ENCODE peak calls at places on chromosomes 2 and 18, in four cellular contexts. One of them, this sample, is unnamed.

GRCh38 chr2:47512581-47513083 is 109.7 kb downstream of the MSH2 start:
- DNase-seq in A549: no peak
- DNase-seq in K562: peak
- DNase-seq in WTC11: no peak
- DNase-seq in this sample: peak

GRCh38 chr2:12116228-12116750 is 369.9 kb downstream of the LPIN1 start:
- DNase-seq in A549: no peak
- DNase-seq in K562: no peak
- DNase-seq in WTC11: no peak
- DNase-seq in this sample: no peak

GRCh38 chr18:73752546-73752945 is 395.1 kb downstream of the FBXO15 start:
- DNase-seq in A549: no peak
- DNase-seq in K562: no peak
- DNase-seq in WTC11: no peak
- DNase-seq in this sample: no peak

GRCh38 chr2:58131191-58132011 is 84.8 kb downstream of the VRK2 start:
- DNase-seq in A549: no peak
- DNase-seq in K562: no peak
- DNase-seq in WTC11: no peak
- DNase-seq in this sample: peak

GRCh38 chr2:54557601-54558187 is 101.6 kb downstream of the SPTBN1 start:
- DNase-seq in A549: peak
- DNase-seq in K562: peak
- DNase-seq in WTC11: peak
- DNase-seq in this sample: peak

GRCh38 chr2:183224933-183225332 is 100.7 kb downstream of the NUP35 start:
- DNase-seq in A549: no peak
- DNase-seq in K562: no peak
- DNase-seq in WTC11: no peak
- DNase-seq in this sample: no peak

GRCh38 chr2:41836944-41837343 is 210.9 kb upstream of the PKDCC start:
- DNase-seq in A549: no peak
- DNase-seq in K562: peak
- DNase-seq in WTC11: peak
- DNase-seq in this sample: no peak

GRCh38 chr2:29487967-29488550 is 372.8 kb downstream of the CLIP4 start:
- DNase-seq in A549: no peak
- DNase-seq in K562: no peak
- DNase-seq in WTC11: no peak
- DNase-seq in this sample: no peak

GRCh38 chr2:74708296-74708695 is 54.2 kb downstream of the SEMA4F start:
- DNase-seq in A549: no peak
- DNase-seq in K562: no peak
- DNase-seq in WTC11: no peak
- DNase-seq in this sample: no peak

GRCh38 chr2:53911434-53912189 is 51.8 kb upstream of the GPR75 start:
- DNase-seq in A549: no peak
- DNase-seq in K562: no peak
- DNase-seq in WTC11: no peak
- DNase-seq in this sample: no peak

GRCh38 chr2:43248621-43249020 is 22.2 kb upstream of the ZFP36L2 start:
- DNase-seq in A549: no peak
- DNase-seq in K562: no peak
- DNase-seq in WTC11: no peak
- DNase-seq in this sample: no peak

GRCh38 chr2:43255249-43255960 is 29.0 kb upstream of the ZFP36L2 start:
- DNase-seq in A549: no peak
- DNase-seq in K562: no peak
- DNase-seq in WTC11: no peak
- DNase-seq in this sample: peak

GRCh38 chr2:43250015-43250414 is 23.6 kb upstream of the ZFP36L2 start:
- DNase-seq in A549: no peak
- DNase-seq in K562: no peak
- DNase-seq in WTC11: no peak
- DNase-seq in this sample: no peak

GRCh38 chr2:43254331-43254730 is 27.9 kb upstream of the ZFP36L2 start:
- DNase-seq in A549: no peak
- DNase-seq in K562: no peak
- DNase-seq in WTC11: no peak
- DNase-seq in this sample: no peak

GRCh38 chr2:43251171-43251731 is 24.8 kb upstream of the ZFP36L2 start:
- DNase-seq in A549: no peak
- DNase-seq in K562: no peak
- DNase-seq in WTC11: no peak
- DNase-seq in this sample: peak
- TF ChIP-seq HMGXB4 in A549: no peak
- TF ChIP-seq HMGXB4 in K562: no peak
- TF ChIP-seq HMGXB4 in WTC11: no peak
- TF ChIP-seq HMGXB4 in this sample: no peak

GRCh38 chr18:7035807-7036206 is 81.8 kb downstream of the LAMA1 start:
- DNase-seq in A549: no peak
- DNase-seq in K562: no peak
- DNase-seq in WTC11: no peak
- DNase-seq in this sample: no peak

GRCh38 chr18:7037470-7037869 is 80.1 kb downstream of the LAMA1 start:
- DNase-seq in A549: no peak
- DNase-seq in K562: no peak
- DNase-seq in WTC11: no peak
- DNase-seq in this sample: no peak

GRCh38 chr18:7034924-7035323 is 82.7 kb downstream of the LAMA1 start:
- DNase-seq in A549: no peak
- DNase-seq in K562: no peak
- DNase-seq in WTC11: no peak
- DNase-seq in this sample: no peak

GRCh38 chr18:7032537-7032936 is 85.1 kb downstream of the LAMA1 start:
- DNase-seq in A549: no peak
- DNase-seq in K562: no peak
- DNase-seq in WTC11: no peak
- DNase-seq in this sample: no peak

DNA sequence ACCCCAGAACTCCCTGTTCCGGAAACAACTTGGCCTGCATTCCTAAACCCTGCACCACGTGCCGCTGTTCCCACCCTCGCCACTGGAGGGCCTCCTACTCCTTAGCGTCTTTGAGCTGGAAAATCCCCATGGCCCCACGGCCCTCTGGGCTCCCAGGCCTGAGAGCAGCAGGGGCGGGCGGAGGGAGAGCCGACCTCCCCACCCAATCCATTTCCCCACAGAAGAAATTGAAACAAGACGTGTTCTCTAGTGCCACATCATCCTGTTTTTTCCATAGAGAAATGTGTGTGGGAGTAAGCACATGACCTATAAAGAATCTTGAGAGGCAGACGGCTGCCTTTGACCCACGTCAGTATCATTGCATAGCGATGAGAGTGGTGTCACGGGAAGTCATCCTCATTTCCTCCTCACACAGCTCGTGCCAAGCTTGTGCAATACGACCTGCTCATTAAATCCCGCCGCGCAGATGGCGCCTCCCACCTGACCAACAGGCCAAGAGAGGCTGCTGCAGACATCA is 79.2 kb downstream of the LAMA1 start:
- DNase-seq in A549: no peak
- DNase-seq in K562: peak
- DNase-seq in WTC11: peak
- DNase-seq in this sample: peak
- TF ChIP-seq HMGXB4 in A549: no peak
- TF ChIP-seq HMGXB4 in K562: no peak
- TF ChIP-seq HMGXB4 in WTC11: no peak
- TF ChIP-seq HMGXB4 in this sample: no peak

DNA sequence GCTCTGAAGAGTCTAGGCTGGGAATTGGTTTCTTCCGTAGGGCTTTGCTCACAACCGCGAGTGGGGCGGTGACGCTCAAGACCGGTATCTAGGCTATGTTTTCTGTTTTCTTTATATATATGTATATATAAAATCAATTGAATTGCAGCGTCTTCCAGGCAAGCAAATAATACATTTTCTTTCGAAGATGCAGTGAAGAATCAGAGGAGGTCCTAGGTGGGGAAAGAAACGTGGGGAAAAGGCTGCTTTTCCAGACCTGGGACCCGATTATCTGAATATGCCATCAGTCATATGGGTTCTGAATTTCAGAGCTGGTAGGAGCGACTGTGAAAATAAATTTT is 714 bp upstream of the SCN9A start:
- DNase-seq in A549: no peak
- DNase-seq in K562: peak
- DNase-seq in WTC11: no peak
- DNase-seq in this sample: no peak
- TF ChIP-seq HMGXB4 in A549: no peak
- TF ChIP-seq HMGXB4 in K562: no peak
- TF ChIP-seq HMGXB4 in WTC11: no peak
- TF ChIP-seq HMGXB4 in this sample: no peak

GRCh38 chr2:149617476-149617875 is 29.9 kb upstream of the MMADHC start:
- DNase-seq in A549: no peak
- DNase-seq in K562: no peak
- DNase-seq in WTC11: no peak
- DNase-seq in this sample: no peak

GRCh38 chr2:149612122-149612521 is 24.5 kb upstream of the MMADHC start:
- DNase-seq in A549: no peak
- DNase-seq in K562: no peak
- DNase-seq in WTC11: no peak
- DNase-seq in this sample: no peak

GRCh38 chr2:149611100-149611820 is 23.7 kb upstream of the MMADHC start:
- DNase-seq in A549: no peak
- DNase-seq in K562: no peak
- DNase-seq in WTC11: peak
- DNase-seq in this sample: no peak

GRCh38 chr2:149617057-149617456 is 29.5 kb upstream of the MMADHC start:
- DNase-seq in A549: no peak
- DNase-seq in K562: no peak
- DNase-seq in WTC11: no peak
- DNase-seq in this sample: no peak

GRCh38 chr2:149613712-149614111 is 26.1 kb upstream of the MMADHC start:
- DNase-seq in A549: no peak
- DNase-seq in K562: no peak
- DNase-seq in WTC11: no peak
- DNase-seq in this sample: no peak
- TF ChIP-seq HMGXB4 in A549: no peak
- TF ChIP-seq HMGXB4 in K562: no peak
- TF ChIP-seq HMGXB4 in WTC11: no peak
- TF ChIP-seq HMGXB4 in this sample: no peak

DNA sequence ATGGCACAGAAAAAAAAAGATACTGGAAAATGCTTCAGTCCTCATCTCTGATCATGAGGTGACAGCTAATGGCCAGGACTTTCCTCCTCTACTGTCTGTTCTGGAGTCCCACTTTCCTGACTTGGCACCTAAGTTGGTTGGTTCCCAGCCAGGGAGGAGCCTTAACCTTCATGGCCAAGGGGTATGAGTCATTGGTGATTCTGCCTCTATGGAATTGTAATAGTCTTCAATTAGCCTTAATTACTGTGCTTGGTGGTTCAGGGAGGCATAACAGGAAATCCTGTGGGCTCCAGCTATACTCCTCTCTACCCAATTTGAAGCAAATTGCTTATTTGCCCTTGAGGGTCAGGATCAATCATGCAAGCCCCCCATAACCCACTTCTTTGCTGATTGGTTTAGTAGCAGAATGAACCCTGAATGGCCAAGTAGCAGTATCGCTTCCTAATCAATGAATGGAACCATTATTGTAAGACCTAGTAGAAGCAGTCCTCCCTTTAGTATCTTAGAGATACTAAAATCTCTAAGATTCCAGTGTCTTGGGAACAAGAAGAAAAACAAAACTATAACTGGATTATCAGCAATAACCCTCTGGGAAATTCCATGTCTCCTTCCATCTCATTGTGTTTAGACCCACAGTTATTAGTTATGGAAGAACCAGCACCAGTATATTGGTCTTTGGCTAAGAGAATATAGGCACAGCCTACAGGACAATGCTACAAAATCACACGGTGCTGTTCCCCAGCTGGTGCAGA is 109.0 kb downstream of the COL6A3 start:
- DNase-seq in A549: no peak
- DNase-seq in K562: no peak
- DNase-seq in WTC11: no peak
- DNase-seq in this sample: no peak
- TF ChIP-seq HMGXB4 in A549: no peak
- TF ChIP-seq HMGXB4 in K562: no peak
- TF ChIP-seq HMGXB4 in WTC11: no peak
- TF ChIP-seq HMGXB4 in this sample: no peak

GRCh38 chr2:171810409-171810993 is 83.5 kb downstream of the SLC25A12 start:
- DNase-seq in A549: no peak
- DNase-seq in K562: no peak
- DNase-seq in WTC11: no peak
- DNase-seq in this sample: no peak

GRCh38 chr2:171807831-171808393 is 86.1 kb downstream of the SLC25A12 start:
- DNase-seq in A549: no peak
- DNase-seq in K562: no peak
- DNase-seq in WTC11: no peak
- DNase-seq in this sample: peak

GRCh38 chr2:171811229-171811628 is 82.8 kb downstream of the SLC25A12 start:
- DNase-seq in A549: peak
- DNase-seq in K562: no peak
- DNase-seq in WTC11: no peak
- DNase-seq in this sample: peak

GRCh38 chr2:171813126-171813525 is 80.9 kb downstream of the SLC25A12 start:
- DNase-seq in A549: no peak
- DNase-seq in K562: no peak
- DNase-seq in WTC11: no peak
- DNase-seq in this sample: no peak

GRCh38 chr2:171807130-171807529 is 86.9 kb downstream of the SLC25A12 start:
- DNase-seq in A549: no peak
- DNase-seq in K562: peak
- DNase-seq in WTC11: no peak
- DNase-seq in this sample: peak
- TF ChIP-seq HMGXB4 in A549: no peak
- TF ChIP-seq HMGXB4 in K562: no peak
- TF ChIP-seq HMGXB4 in WTC11: no peak
- TF ChIP-seq HMGXB4 in this sample: no peak